ENCODE peak calls at places on chromosomes 6 and 20, in five cellular contexts. J is stimulated activated CD4-positive, alpha-beta T cell treated with anti-CD3 and anti-CD28 coated beads, TNF-alpha, amount 100 ng/mL, for 4 hours; K is stimulated activated naive CD4-positive, alpha-beta T cell; A is A172; X is activated T-cell treated with anti-CD3 and anti-CD28 coated beads, Interleukin-2, amount 50 U/mL, for 48 hours. N is an unnamed sample.

GRCh38 chr20:38117635-38118034 is 47.4 kb downstream of the TGM2 start:
- DNase-seq in J (no peak), K (no peak), A (peak; percentile 79), X (no peak), N (no peak)

GRCh38 chr20:41483553-41483930 is 116.9 kb upstream of the EMILIN3 start:
- DNase-seq in J (no peak), K (no peak), A (peak; percentile 73), X (no peak), N (no peak)

GRCh38 chr6:28212510-28213212 is 12.4 kb upstream of the ZSCAN9 start:
- DNase-seq in J (no peak), K (no peak), A (peak; percentile 90), X (peak; percentile 86), N (peak; percentile 66)

GRCh38 chr20:49630396-49630951 is 62.5 kb upstream of the PTGIS start:
- DNase-seq in J (no peak), K (no peak), A (no peak), X (no peak), N (no peak)

GRCh38 chr20:48965189-48965910 is 43.8 kb downstream of the ARFGEF2 start:
- DNase-seq in J (no peak), K (no peak), A (no peak), X (no peak), N (no peak)

GRCh38 chr6:150940951-150941350 is 75.4 kb downstream of the MTHFD1L start:
- DNase-seq in J (no peak), K (no peak), A (peak; percentile 4), X (no peak), N (no peak)

GRCh38 chr6:54801669-54802068 is 44.9 kb upstream of the FAM83B start:
- DNase-seq in J (no peak), K (no peak), A (peak; percentile 86), X (no peak), N (no peak)

GRCh38 chr6:1678201-1678600 is 68.5 kb downstream of the FOXC1 start:
- DNase-seq in J (no peak), K (no peak), A (no peak), X (no peak), N (peak; percentile 41)

GRCh38 chr20:25487975-25488374 is 80.5 kb downstream of the GINS1 start:
- DNase-seq in J (no peak), K (no peak), A (no peak), X (no peak), N (no peak)

GRCh38 chr6:81696505-81696904 is 56.0 kb downstream of the TENT5A start:
- DNase-seq in J (no peak), K (no peak), A (peak; percentile 12), X (no peak), N (no peak)

GRCh38 chr6:161443868-161444267 is 170.0 kb upstream of the AGPAT4 start:
- DNase-seq in J (no peak), K (no peak), A (peak; percentile 49), X (no peak), N (peak; percentile 79)

GRCh38 chr6:103707596-103708325 is 1152.0 kb downstream of the HACE1 start:
- DNase-seq in J (no peak), K (no peak), A (no peak), X (no peak), N (no peak)

GRCh38 chr6:28368522-28368921 is 18.8 kb downstream of the ZKSCAN3 start:
- DNase-seq in J (no peak), K (no peak), A (no peak), X (no peak), N (no peak)

GRCh38 chr6:168647271-168647670 is 206.3 kb downstream of the SMOC2 start:
- DNase-seq in J (no peak), K (no peak), A (no peak), X (no peak), N (peak; percentile 42)

GRCh38 chr20:5127204-5127858 is 523 bp downstream of the CDS2 start:
- DNase-seq in J (peak; percentile 36), K (peak; percentile 68), A (peak; percentile 56), X (peak; percentile 79), N (peak; percentile 82)

GRCh38 chr6:53916804-53917463 is 122.1 kb downstream of the LRRC1 start:
- DNase-seq in J (no peak), K (no peak), A (no peak), X (no peak), N (no peak)

GRCh38 chr20:24102749-24103148 is 114.2 kb upstream of the GGTLC1 start:
- DNase-seq in J (no peak), K (no peak), A (peak; percentile 85), X (no peak), N (no peak)

GRCh38 chr20:3735768-3736167 is 3.3 kb downstream of the HSPA12B start:
- DNase-seq in J (no peak), K (no peak), A (no peak), X (no peak), N (peak; percentile 2)

GRCh38 chr6:55557176-55557575 is 21.8 kb downstream of the HMGCLL1 start:
- DNase-seq in J (no peak), K (no peak), A (no peak), X (no peak), N (no peak)

GRCh38 chr6:159981591-159982245 is 12.8 kb downstream of the IGF2R start:
- DNase-seq in J (no peak), K (no peak), A (peak; percentile 62), X (peak; percentile 57), N (no peak)

GRCh38 chr20:63553933-63554290 is at the start of gene FNDC11:
- DNase-seq in J (peak; percentile 37), K (peak; percentile 58), A (no peak), X (no peak), N (peak; percentile 94)

GRCh38 chr20:58004900-58005299 is 223.6 kb downstream of the ANKRD60 start:
- DNase-seq in J (no peak), K (no peak), A (no peak), X (no peak), N (no peak)

GRCh38 chr20:25319241-25320034 is 71.2 kb downstream of the ABHD12 start:
- DNase-seq in J (no peak), K (no peak), A (no peak), X (no peak), N (peak; percentile 33)

GRCh38 chr20:5056801-5057599 is 55.7 kb upstream of the SLC23A2 start:
- DNase-seq in J (peak; percentile 65), K (peak; percentile 49), A (peak; percentile 62), X (peak; percentile 79), N (peak; percentile 77)

GRCh38 chr6:73614802-73615201 is 39.0 kb downstream of the SLC17A5 start:
- DNase-seq in J (no peak), K (no peak), A (no peak), X (no peak), N (no peak)

GRCh38 chr6:100100776-100101175 is 106.8 kb upstream of the MCHR2 start:
- DNase-seq in J (no peak), K (no peak), A (no peak), X (no peak), N (no peak)

GRCh38 chr20:9617062-9617461 is 102.7 kb downstream of the LAMP5 start:
- DNase-seq in J (peak; percentile 6), K (peak; percentile 6), A (peak; percentile 56), X (peak; percentile 39), N (peak; percentile 51)

GRCh38 chr20:63023071-63023835 is 16.5 kb upstream of the BHLHE23 start:
- DNase-seq in J (no peak), K (no peak), A (no peak), X (no peak), N (peak; percentile 54)

GRCh38 chr20:36391456-36391855 is 85.3 kb downstream of the DLGAP4 start:
- DNase-seq in J (no peak), K (no peak), A (peak; percentile 23), X (no peak), N (peak; percentile 71)

N was measured in H7.